ENCODE peak calls at places on chromosomes 5 and 9, in four cellular contexts. K is fibroblast of mammary gland, S is astrocyte, M is Caco-2. A is an unnamed sample.

GRCh38 chr9:92986175-92987110 is 39.1 kb downstream of the FGD3 start:
- DNase-seq in M (no peak), S (no peak), K (peak), A (peak)

GRCh38 chr9:8160787-8161186 is 361.2 kb upstream of the DMAC1 start:
- DNase-seq in M (no peak), S (no peak), K (no peak), A (no peak)

GRCh38 chr5:172933238-172933637 is 26.0 kb upstream of the RPL26L1 start:
- DNase-seq in M (no peak), K (no peak), S (no peak), A (no peak)

GRCh38 chr5:962801-963200 is 45.8 kb upstream of the NKD2 start:
- DNase-seq in K (no peak), S (no peak), M (no peak), A (no peak)

GRCh38 chr5:171521679-171522078 is 102.2 kb downstream of the FGF18 start:
- DNase-seq in S (no peak), M (peak), K (no peak), A (no peak)

GRCh38 chr5:113489299-113489698 is 1.0 kb upstream of the MCC start:
- DNase-seq in M (no peak), K (peak), S (peak), A (peak)

GRCh38 chr5:178582291-178582690 is 7.9 kb downstream of the COL23A1 start:
- DNase-seq in M (no peak), S (no peak), K (no peak), A (no peak)

GRCh38 chr9:125747765-125748510 is 765 bp downstream of the PBX3 start:
- DNase-seq in S (no peak), K (no peak), M (no peak), A (peak)

GRCh38 chr9:28212979-28213378 is 639.7 kb upstream of the C9orf72 start:
- DNase-seq in S (peak), M (no peak), K (peak), A (peak)

GRCh38 chr5:154871732-154872131 is 13.3 kb downstream of the CNOT8 start:
- DNase-seq in S (no peak), M (no peak), K (no peak), A (no peak)

GRCh38 chr9:127863179-127863578 is 8.7 kb upstream of the ENG start:
- DNase-seq in M (no peak), S (no peak), K (no peak), A (no peak)

GRCh38 chr5:143836161-143836725 is 24.3 kb downstream of the HMHB1 start:
- DNase-seq in S (no peak), K (no peak), M (no peak), A (peak)

GRCh38 chr5:14342306-14342705 is 199.2 kb downstream of the TRIO start:
- DNase-seq in M (no peak), K (peak), S (no peak), A (peak)

GRCh38 chr5:123264399-123264798 is 158.8 kb downstream of the CEP120 start:
- DNase-seq in S (no peak), M (no peak), K (peak), A (no peak)

GRCh38 chr5:136104311-136104975 is 28.2 kb upstream of the SMAD5 start:
- DNase-seq in S (no peak), K (no peak), M (peak), A (no peak)

GRCh38 chr9:96116275-96117051 is 185.5 kb downstream of the HSD17B3 start:
- DNase-seq in K (no peak), S (no peak), M (peak), A (no peak)

GRCh38 chr5:169760229-169760628 is 123.2 kb downstream of the DOCK2 start:
- DNase-seq in K (no peak), S (no peak), M (no peak), A (no peak)

GRCh38 chr9:90445391-90445790 is 197.2 kb downstream of the DIRAS2 start:
- DNase-seq in M (no peak), S (no peak), K (no peak), A (no peak)

GRCh38 chr5:36692791-36693763 is 86.7 kb downstream of the SLC1A3 start:
- DNase-seq in M (peak), K (peak), S (peak), A (peak)

GRCh38 chr9:109417054-109417453 is 81.1 kb downstream of the PTPN3 start:
- DNase-seq in M (no peak), S (peak), K (no peak), A (no peak)

GRCh38 chr9:37002036-37002412 is 32.0 kb downstream of the PAX5 start:
- DNase-seq in M (no peak), K (no peak), S (no peak), A (no peak)

GRCh38 chr9:37002413-37003217 is 31.5 kb downstream of the PAX5 start:
- DNase-seq in S (no peak), M (no peak), K (no peak), A (no peak)

GRCh38 chr9:36997414-36997813 is 36.7 kb downstream of the PAX5 start:
- DNase-seq in S (peak), M (no peak), K (no peak), A (peak)

GRCh38 chr9:37001461-37001860 is 32.6 kb downstream of the PAX5 start:
- DNase-seq in S (no peak), K (no peak), M (no peak), A (peak)

GRCh38 chr9:36999728-37000333 is 34.2 kb downstream of the PAX5 start:
- DNase-seq in S (no peak), K (no peak), M (no peak), A (no peak)
- TF ChIP-seq CTCF in S (no peak), K (no peak), M (no peak), A (no peak)

DNA sequence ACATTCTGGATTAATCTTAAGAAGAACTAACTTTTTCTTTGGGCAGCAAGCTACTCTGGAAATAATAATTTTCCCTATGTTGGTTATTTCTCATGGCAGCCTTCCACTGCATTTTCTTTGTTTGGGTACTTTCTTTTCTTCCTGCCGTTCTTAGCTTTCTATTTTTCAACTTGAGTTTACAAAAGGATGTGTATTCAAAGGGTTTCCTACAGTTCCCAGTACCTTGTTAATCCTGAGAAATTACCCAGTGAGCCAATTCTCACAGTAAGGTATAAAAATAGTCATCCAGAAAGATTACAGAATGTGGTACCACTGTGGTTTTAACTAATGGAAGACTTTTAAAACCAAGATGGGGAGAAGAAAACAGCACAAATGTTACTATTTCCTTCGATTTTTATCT is 20.2 kb downstream of the GPR21 start:
- DNase-seq in M (no peak), K (no peak), S (no peak), A (no peak)
- H3K4me3 ChIP-seq in M (no peak), K (no peak), S (no peak), A (no peak)

GRCh38 chr9:88396836-88397577 is 8.8 kb downstream of the SPIN1 start:
- DNase-seq in S (peak), M (no peak), K (peak), A (peak)
- TF ChIP-seq CTCF in S (no peak), M (no peak), K (no peak), A (peak)

DNA sequence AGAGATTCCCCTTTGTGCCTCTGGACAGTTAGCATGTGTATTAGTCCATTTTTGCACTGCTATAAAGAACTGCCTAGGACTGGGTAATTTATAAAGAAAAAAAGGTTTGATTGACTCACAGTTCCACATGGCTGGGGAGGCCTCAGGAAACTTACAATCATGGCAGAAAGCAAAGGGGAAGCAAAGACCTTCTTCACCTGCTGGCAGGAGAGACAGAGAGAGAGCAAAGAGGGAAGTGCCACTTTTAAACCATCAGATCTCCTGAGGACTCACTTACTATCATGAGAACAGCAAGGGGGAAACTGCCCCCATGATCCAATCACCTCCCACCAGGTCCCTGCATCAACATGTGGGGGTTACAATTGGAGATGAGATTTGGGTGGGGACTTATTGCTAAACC is 6.0 kb downstream of the CFAP90 start:
- DNase-seq in M (no peak), S (no peak), K (no peak), A (no peak)
- H3K4me3 ChIP-seq in M (no peak), S (no peak), K (no peak), A (no peak)

DNA sequence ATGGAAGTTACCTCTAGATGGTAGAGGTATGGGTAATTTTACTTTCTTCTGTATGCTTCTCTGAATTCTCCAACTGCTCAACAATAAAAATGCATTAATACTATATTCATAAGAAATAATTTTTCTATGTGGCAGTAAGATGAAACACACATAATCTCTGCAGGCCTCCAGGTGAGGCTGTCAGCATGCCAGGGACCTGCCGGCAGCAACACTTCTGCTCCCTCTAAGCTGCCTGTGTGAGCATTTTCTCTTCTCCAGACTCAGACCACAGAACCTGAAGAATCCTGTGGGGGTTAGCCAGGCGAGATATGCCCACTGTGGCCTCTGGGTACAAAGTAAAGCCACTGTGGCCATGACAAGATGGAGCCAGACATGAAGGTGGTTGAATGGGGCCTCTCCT is 316.3 kb downstream of the EBF1 start:
- DNase-seq in S (no peak), K (no peak), M (no peak), A (no peak)
- TF ChIP-seq CTCF in S (no peak), K (no peak), M (no peak), A (no peak)

GRCh38 chr5:31204955-31205354 is 11.5 kb downstream of the CDH6 start:
- DNase-seq in M (no peak), S (no peak), K (no peak), A (no peak)
- H3K4me3 ChIP-seq in M (no peak), S (no peak), K (no peak), A (no peak)

GRCh38 chr9:120443489-120443888 is 136.5 kb downstream of the CDK5RAP2 start:
- DNase-seq in S (peak), K (peak), M (no peak), A (peak)

GRCh38 chr9:120446681-120447080 is 133.3 kb downstream of the CDK5RAP2 start:
- DNase-seq in K (no peak), M (no peak), S (peak), A (peak)

GRCh38 chr9:120443976-120444375 is 136.0 kb downstream of the CDK5RAP2 start:
- DNase-seq in S (no peak), K (no peak), M (no peak), A (no peak)

GRCh38 chr9:120445974-120446373 is 134.0 kb downstream of the CDK5RAP2 start:
- DNase-seq in M (no peak), S (no peak), K (no peak), A (no peak)

DNA sequence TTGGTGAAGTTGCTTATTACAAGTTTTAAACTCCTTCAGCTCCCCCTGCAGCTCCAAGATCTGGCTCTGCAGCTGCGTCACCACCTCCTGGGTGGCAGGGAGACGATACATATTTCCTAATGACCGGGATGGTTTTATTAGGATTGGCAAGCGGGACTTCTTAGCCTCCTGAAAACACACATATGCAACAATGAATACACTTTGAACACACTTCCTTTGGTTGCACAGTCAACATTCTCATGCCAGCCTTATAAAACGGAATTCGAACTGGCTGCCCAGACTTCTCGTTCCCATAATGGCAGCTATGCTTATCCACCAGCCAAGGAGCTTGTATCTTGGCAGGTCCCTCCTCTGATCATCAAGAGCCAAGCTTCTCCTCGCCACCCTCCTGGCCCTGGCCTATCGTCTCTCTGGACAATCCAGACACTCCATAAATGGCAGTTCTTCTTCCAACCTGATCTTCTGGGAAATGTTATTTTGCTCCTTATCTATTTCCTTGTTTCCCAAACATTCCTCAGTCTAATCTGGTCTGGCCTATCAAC is 131.9 kb downstream of the CDK5RAP2 start:
- DNase-seq in M (no peak), S (no peak), K (no peak), A (no peak)
- TF ChIP-seq CTCF in M (no peak), S (no peak), K (no peak), A (no peak)